ENCODE peak calls at places on chromosomes 7 and 10, in nine cellular contexts. One of them, this sample, is unnamed.

GRCh38 chr10:3053145-3053544 is 14.2 kb upstream of the PFKP start:
- DNase-seq in dorsolateral prefrontal cortex: no peak
- DNase-seq in ACHN: no peak
- DNase-seq in RCC 7860: no peak
- DNase-seq in brain pericyte: no peak
- DNase-seq in activated T-helper 1 cell treated with anti-CD3 and anti-CD28 coated beads, Interleukin-2, amount 50 U/mL, for 16 hours: no peak
- DNase-seq in A549: no peak
- DNase-seq in heart left ventricle: no peak
- DNase-seq in lower leg skin: no peak
- DNase-seq in this sample: no peak

GRCh38 chr10:80702143-80702542 is 164.4 kb downstream of the SH2D4B start:
- DNase-seq in dorsolateral prefrontal cortex: peak
- DNase-seq in RCC 7860: no peak
- DNase-seq in ACHN: no peak
- DNase-seq in A549: no peak
- DNase-seq in activated T-helper 1 cell treated with anti-CD3 and anti-CD28 coated beads, Interleukin-2, amount 50 U/mL, for 16 hours: no peak
- DNase-seq in lower leg skin: no peak
- DNase-seq in brain pericyte: no peak
- DNase-seq in heart left ventricle: no peak
- DNase-seq in this sample: no peak

GRCh38 chr7:21543528-21544302 is 876 bp downstream of the DNAH11 start:
- DNase-seq in brain pericyte: no peak
- DNase-seq in heart left ventricle: no peak
- DNase-seq in activated T-helper 1 cell treated with anti-CD3 and anti-CD28 coated beads, Interleukin-2, amount 50 U/mL, for 16 hours: no peak
- DNase-seq in RCC 7860: no peak
- DNase-seq in ACHN: peak
- DNase-seq in A549: no peak
- DNase-seq in dorsolateral prefrontal cortex: no peak
- DNase-seq in lower leg skin: no peak
- DNase-seq in this sample: no peak

GRCh38 chr7:16755397-16755796 is 1.8 kb downstream of the TSPAN13 start:
- DNase-seq in activated T-helper 1 cell treated with anti-CD3 and anti-CD28 coated beads, Interleukin-2, amount 50 U/mL, for 16 hours: no peak
- DNase-seq in dorsolateral prefrontal cortex: no peak
- DNase-seq in brain pericyte: no peak
- DNase-seq in RCC 7860: peak
- DNase-seq in A549: no peak
- DNase-seq in lower leg skin: no peak
- DNase-seq in ACHN: no peak
- DNase-seq in heart left ventricle: no peak
- DNase-seq in this sample: no peak

GRCh38 chr7:155963356-155963755 is 151.1 kb upstream of the SHH start:
- DNase-seq in activated T-helper 1 cell treated with anti-CD3 and anti-CD28 coated beads, Interleukin-2, amount 50 U/mL, for 16 hours: no peak
- DNase-seq in ACHN: no peak
- DNase-seq in heart left ventricle: no peak
- DNase-seq in dorsolateral prefrontal cortex: no peak
- DNase-seq in A549: no peak
- DNase-seq in lower leg skin: no peak
- DNase-seq in brain pericyte: no peak
- DNase-seq in RCC 7860: no peak
- DNase-seq in this sample: no peak

GRCh38 chr7:21104124-21104500 is 317.4 kb upstream of the SP8 start:
- DNase-seq in heart left ventricle: no peak
- DNase-seq in RCC 7860: peak
- DNase-seq in ACHN: no peak
- DNase-seq in activated T-helper 1 cell treated with anti-CD3 and anti-CD28 coated beads, Interleukin-2, amount 50 U/mL, for 16 hours: no peak
- DNase-seq in dorsolateral prefrontal cortex: no peak
- DNase-seq in A549: no peak
- DNase-seq in brain pericyte: no peak
- DNase-seq in lower leg skin: no peak
- DNase-seq in this sample: no peak

GRCh38 chr10:84163992-84164391 is 9.6 kb upstream of the GPR15LG start:
- DNase-seq in activated T-helper 1 cell treated with anti-CD3 and anti-CD28 coated beads, Interleukin-2, amount 50 U/mL, for 16 hours: no peak
- DNase-seq in heart left ventricle: no peak
- DNase-seq in RCC 7860: no peak
- DNase-seq in dorsolateral prefrontal cortex: no peak
- DNase-seq in A549: no peak
- DNase-seq in brain pericyte: no peak
- DNase-seq in lower leg skin: no peak
- DNase-seq in ACHN: no peak
- DNase-seq in this sample: no peak

GRCh38 chr10:79588800-79589199 is 21.9 kb upstream of the SFTPA1 start:
- DNase-seq in lower leg skin: no peak
- DNase-seq in A549: no peak
- DNase-seq in activated T-helper 1 cell treated with anti-CD3 and anti-CD28 coated beads, Interleukin-2, amount 50 U/mL, for 16 hours: no peak
- DNase-seq in dorsolateral prefrontal cortex: no peak
- DNase-seq in ACHN: no peak
- DNase-seq in RCC 7860: no peak
- DNase-seq in brain pericyte: no peak
- DNase-seq in heart left ventricle: no peak
- DNase-seq in this sample: no peak

GRCh38 chr7:39336457-39336856 is 229.7 kb upstream of the YAE1 start:
- DNase-seq in dorsolateral prefrontal cortex: no peak
- DNase-seq in brain pericyte: no peak
- DNase-seq in RCC 7860: no peak
- DNase-seq in ACHN: no peak
- DNase-seq in heart left ventricle: no peak
- DNase-seq in A549: no peak
- DNase-seq in activated T-helper 1 cell treated with anti-CD3 and anti-CD28 coated beads, Interleukin-2, amount 50 U/mL, for 16 hours: no peak
- DNase-seq in lower leg skin: no peak
- DNase-seq in this sample: peak

GRCh38 chr7:85554294-85554877 is 367.5 kb upstream of the SEMA3D start:
- DNase-seq in ACHN: peak
- DNase-seq in dorsolateral prefrontal cortex: no peak
- DNase-seq in lower leg skin: peak
- DNase-seq in brain pericyte: peak
- DNase-seq in activated T-helper 1 cell treated with anti-CD3 and anti-CD28 coated beads, Interleukin-2, amount 50 U/mL, for 16 hours: no peak
- DNase-seq in heart left ventricle: no peak
- DNase-seq in A549: peak
- DNase-seq in RCC 7860: peak
- DNase-seq in this sample: peak